ENCODE peak calls at places on chromosome 19, in four cellular contexts. R, E, D and M are unnamed samples.
A peak's percentile ranks its signal among the peaks of the same experiment; 100 is the strongest.

GRCh38 chr19:35736913-35737886 is 5.1 kb downstream of the IGFLR1 start:
- DNase-seq in R (no peak), E (no peak), D (no peak), M (no peak)

GRCh38 chr19:42422576-42423461 is 4.4 kb downstream of the LIPE start:
- DNase-seq in R (peak; percentile 45), E (no peak), D (no peak), M (no peak)

GRCh38 chr19:18520848-18521691 is 800 bp downstream of the ELL start:
- DNase-seq in R (no peak), E (peak; percentile 82), D (peak; percentile 25), M (no peak)

GRCh38 chr19:31054430-31054829 is 294.8 kb downstream of the TSHZ3 start:
- DNase-seq in R (peak; percentile 5), E (peak; percentile 47), D (peak; percentile 78), M (peak; percentile 46)

GRCh38 chr19:49690656-49691242 is at the start of gene CPT1C:
- DNase-seq in R (peak; percentile 37), E (peak; percentile 80), D (peak; percentile 83), M (peak; percentile 81)

GRCh38 chr19:31902821-31903220 is 442.6 kb upstream of the ZNF507 start:
- DNase-seq in R (no peak), E (no peak), D (no peak), M (no peak)

GRCh38 chr19:14361824-14362223 is 19.4 kb upstream of the ADGRE5 start:
- DNase-seq in R (no peak), E (peak; percentile 55), D (peak; percentile 63), M (no peak)

GRCh38 chr19:10981496-10981895 is 20.7 kb downstream of the SMARCA4 start:
- DNase-seq in R (no peak), E (no peak), D (no peak), M (no peak)

GRCh38 chr19:6109947-6110346 is 353 bp downstream of the RFX2 start:
- DNase-seq in R (no peak), E (peak; percentile 52), D (no peak), M (no peak)

GRCh38 chr19:10001899-10002298 is 8.4 kb downstream of the COL5A3 start:
- DNase-seq in R (no peak), E (peak; percentile 80), D (peak; percentile 21), M (no peak)

GRCh38 chr19:2625434-2625833 is 77.1 kb downstream of the GNG7 start:
- DNase-seq in R (no peak), E (peak; percentile 88), D (no peak), M (no peak)

GRCh38 chr19:2186071-2186846 is 22.5 kb downstream of the DOT1L start:
- DNase-seq in R (no peak), E (peak; percentile 66), D (peak; percentile 98), M (peak; percentile 84)

GRCh38 chr19:52351512-52351911 is 15.5 kb downstream of the ZNF610 start:
- DNase-seq in R (no peak), E (no peak), D (no peak), M (no peak)

GRCh38 chr19:5108123-5108613 is 139.3 kb downstream of the KDM4B start:
- DNase-seq in R (no peak), E (no peak), D (no peak), M (no peak)

GRCh38 chr19:43575156-43575950 is at the start of the genes PINLYP and XRCC1:
- DNase-seq in R (peak; percentile 95), E (peak; percentile 99), D (peak; percentile 99), M (peak; percentile 97)

GRCh38 chr19:34173145-34173956 is 1.0 kb downstream of the LSM14A start:
- DNase-seq in R (peak; percentile 5), E (peak; percentile 84), D (peak; percentile 61), M (peak; percentile 65)

GRCh38 chr19:13597625-13598024 is 91.3 kb upstream of the CACNA1A start:
- DNase-seq in R (peak; percentile 6), E (peak; percentile 72), D (peak; percentile 83), M (peak; percentile 23)

GRCh38 chr19:31501427-31502195 is 152.4 kb upstream of the TSHZ3 start:
- DNase-seq in R (no peak), E (no peak), D (no peak), M (peak; percentile 2)

GRCh38 chr19:12773571-12773970 is 1.8 kb downstream of the HOOK2 start:
- DNase-seq in R (no peak), E (no peak), D (no peak), M (no peak)

GRCh38 chr19:29724741-29725140 is 9.7 kb upstream of the C19orf12 start:
- DNase-seq in R (no peak), E (no peak), D (no peak), M (no peak)

GRCh38 chr19:31520633-31521032 is 171.4 kb upstream of the TSHZ3 start:
- DNase-seq in R (no peak), E (no peak), D (no peak), M (no peak)

GRCh38 chr19:3785464-3785937 is 680 bp downstream of the MATK start:
- DNase-seq in R (no peak), E (no peak), D (no peak), M (no peak)

GRCh38 chr19:7373862-7374261 is 25.1 kb downstream of the ARHGEF18 start:
- DNase-seq in R (no peak), E (peak; percentile 60), D (peak; percentile 25), M (no peak)

GRCh38 chr19:4687396-4687795 is 17.3 kb upstream of the MYDGF start:
- DNase-seq in R (no peak), E (no peak), D (no peak), M (no peak)

GRCh38 chr19:1407662-1408299 is 395 bp downstream of the DAZAP1 start:
- DNase-seq in R (peak; percentile 29), E (peak; percentile 64), D (no peak), M (no peak)

GRCh38 chr19:13557756-13558398 is 51.6 kb upstream of the CACNA1A start:
- DNase-seq in R (no peak), E (no peak), D (no peak), M (no peak)

GRCh38 chr19:13095393-13095784 is 7.3 kb downstream of the LYL1 start:
- DNase-seq in R (no peak), E (peak; percentile 85), D (no peak), M (no peak)

DNA sequence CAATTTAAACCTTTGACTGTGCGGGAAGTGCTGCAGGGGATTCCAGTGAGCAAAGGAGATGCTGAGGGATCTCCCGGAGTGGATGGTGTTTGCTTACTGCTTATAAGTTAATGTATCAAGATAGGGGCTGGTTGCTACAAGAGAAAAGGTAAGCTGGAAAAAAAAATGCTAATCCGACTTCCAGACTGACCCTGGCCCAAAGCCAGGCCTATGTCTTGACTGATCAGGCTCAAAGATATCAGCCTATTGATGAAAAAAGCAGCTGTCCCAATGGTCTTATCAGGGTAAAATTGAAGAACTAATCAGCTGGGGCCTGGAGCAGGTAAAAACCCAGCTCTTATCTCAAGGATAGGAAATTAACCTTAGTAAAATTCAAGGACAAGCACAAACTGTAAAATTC is 10.9 kb upstream of the ZNF90 start:
- DNase-seq in R (no peak), E (no peak), D (no peak), M (no peak)
- H3K9me3 ChIP-seq in R (no peaks in the 10 kb centered on the region), E (no peaks in the 10 kb centered on the region), D (no peaks in the 10 kb centered on the region), M (no peaks in the 10 kb centered on the region)

DNA sequence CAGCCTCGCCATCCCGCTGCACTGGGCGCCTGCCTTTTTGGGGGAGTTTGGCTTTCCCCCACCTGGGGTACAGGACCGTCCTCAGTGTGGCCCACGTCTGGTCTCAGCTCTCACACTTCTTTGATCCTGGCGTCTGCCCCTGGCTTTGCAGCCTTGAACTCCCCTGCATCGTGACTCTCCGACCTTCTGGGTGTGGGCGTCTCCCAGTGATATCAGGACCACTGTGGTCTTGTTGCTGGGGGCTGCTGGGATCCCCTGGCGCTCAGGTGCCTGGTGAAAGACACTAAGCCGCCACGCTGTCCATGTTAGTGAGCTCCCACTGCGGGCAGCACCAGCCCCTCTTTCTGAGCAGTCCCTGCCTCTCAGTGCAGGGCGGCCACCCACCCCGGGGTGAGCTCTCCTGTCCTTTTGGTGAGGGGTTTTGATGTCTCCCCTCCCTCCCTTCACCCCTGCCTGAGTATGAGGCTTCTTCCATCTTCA is 1.3 kb downstream of the CNOT3 start:
- DNase-seq in R (no peak), E (no peak), D (no peak), M (no peak)
- H3K27ac ChIP-seq in R (peak overlapping the region; percentile 97), E (peak overlapping the region; percentile 97), D (peak overlapping the region; percentile 97), M (peak overlapping the region; percentile 92)

GRCh38 chr19:15788594-15789270 is 1.3 kb downstream of the OR10H5 start:
- DNase-seq in R (no peak), E (no peak), D (no peak), M (no peak)

GRCh38 chr19:15787611-15788155 is at the start of gene OR10H5:
- DNase-seq in R (no peak), E (no peak), D (no peak), M (no peak)

DNA sequence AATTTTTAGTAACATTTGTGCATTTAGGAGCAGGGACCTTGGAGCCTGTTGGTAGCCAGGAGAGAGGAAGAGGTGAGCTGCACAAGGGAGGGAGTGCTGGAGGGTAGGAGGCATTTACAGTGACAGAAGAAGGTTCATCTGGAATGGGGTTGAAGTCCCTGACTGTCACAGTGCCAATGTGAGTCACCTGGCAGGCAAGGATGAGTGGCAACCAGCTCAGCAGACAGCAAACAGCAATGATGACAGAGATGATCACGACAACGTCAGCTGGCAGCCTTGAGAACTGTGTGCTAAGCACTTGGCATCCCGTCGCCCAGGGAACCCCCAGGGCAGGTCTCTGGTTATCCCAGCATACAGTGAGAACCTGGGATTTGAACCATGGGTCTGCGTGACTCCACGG is 2.6 kb downstream of the OR10H5 start:
- DNase-seq in R (no peak), E (peak; percentile 74), D (no peak), M (no peak)
- H3K9me3 ChIP-seq in R (no peaks in the 10 kb centered on the region), E (no peaks in the 10 kb centered on the region), D (no peaks in the 10 kb centered on the region), M (no peaks in the 10 kb centered on the region)

GRCh38 chr19:48616491-48617056 is 1.7 kb upstream of the FAM83E start:
- DNase-seq in R (no peak), E (no peak), D (no peak), M (no peak)
- H3K27ac ChIP-seq in R (peak overlapping the region; percentile 88), E (peak overlapping the region; percentile 31), D (no peak overlapping the region), M (peak overlapping the region; percentile 88)

DNA sequence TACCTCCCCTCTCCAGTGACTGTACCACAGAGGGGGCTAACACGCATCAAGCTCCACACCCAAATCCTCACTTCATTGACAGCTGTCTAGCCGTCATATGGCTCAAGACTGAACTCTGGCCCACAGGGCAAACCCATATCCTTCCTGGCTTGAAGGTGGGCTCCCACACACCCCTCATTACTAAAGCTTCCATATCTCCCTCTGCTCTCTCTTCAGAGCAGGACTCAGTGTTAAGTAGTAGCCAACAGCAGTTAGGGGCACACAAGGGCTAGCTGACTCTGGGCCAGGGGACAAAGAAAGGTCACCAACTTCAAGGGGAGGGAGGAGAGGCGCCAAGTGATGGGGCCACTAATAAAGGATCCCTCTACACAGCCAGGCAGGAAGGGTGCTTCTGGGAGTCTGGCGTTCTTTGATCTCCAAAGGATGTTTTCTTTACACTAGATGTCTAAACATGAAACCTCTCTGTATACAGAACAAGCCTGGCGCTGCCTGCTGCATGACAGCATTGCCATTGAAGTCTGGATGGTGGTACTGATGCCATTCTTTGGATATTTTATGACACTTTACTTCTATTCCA is 8.1 kb downstream of the PEG3 start:
- DNase-seq in R (no peak), E (no peak), D (no peak), M (no peak)
- H3K9me3 ChIP-seq in R (peaks cover 2% of the 10 kb centered on the region), E (peaks cover under 1% of the 10 kb centered on the region), D (no peaks in the 10 kb centered on the region), M (no peaks in the 10 kb centered on the region)

DNA sequence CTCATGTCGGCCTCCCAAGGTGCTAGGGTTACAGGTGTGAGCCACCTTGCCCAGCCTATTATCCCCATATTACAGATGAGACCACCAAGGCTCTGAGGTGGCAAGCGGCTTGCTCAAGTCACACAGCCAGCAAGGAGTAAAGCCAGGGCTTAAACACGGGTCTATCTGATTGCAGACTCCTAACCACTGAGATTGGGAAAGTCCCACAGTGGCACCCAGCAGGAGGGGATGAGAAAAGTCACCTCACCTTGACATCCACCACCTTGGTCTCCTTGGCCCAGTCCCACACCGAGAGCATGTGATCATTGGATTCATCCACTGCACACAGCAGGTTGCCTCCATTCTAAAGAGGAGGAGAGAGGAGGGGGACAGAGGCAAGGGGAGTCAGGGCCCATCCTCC is 9.5 kb downstream of the EML2 start:
- DNase-seq in R (no peak), E (no peak), D (no peak), M (no peak)
- H3K27ac ChIP-seq in R (no peak overlapping the region), E (no peak overlapping the region), D (no peak overlapping the region), M (no peak overlapping the region)